ENCODE peak calls at places on chromosome 9, in nine cellular contexts. One of them, this sample, is unnamed.

GRCh38 chr9:5846501-5846921 is 13.6 kb upstream of the ERMP1 start:
- DNase-seq in lung: no peak
- DNase-seq in gastrocnemius medialis: no peak
- DNase-seq in ascending aorta: no peak
- DNase-seq in cardiac fibroblast: peak; percentile 72
- DNase-seq in IMR-90: peak; percentile 28
- DNase-seq in K562: no peak
- DNase-seq in right atrium auricular region: no peak
- DNase-seq in tibial artery: no peak
- DNase-seq in this sample: no peak

GRCh38 chr9:128550770-128551651 is 1.4 kb upstream of the SPTAN1 start:
- DNase-seq in lung: no peak
- DNase-seq in gastrocnemius medialis: no peak
- DNase-seq in ascending aorta: peak; percentile 69
- DNase-seq in cardiac fibroblast: peak; percentile 63
- DNase-seq in IMR-90: peak; percentile 24
- DNase-seq in K562: no peak
- DNase-seq in right atrium auricular region: peak; percentile 64
- DNase-seq in tibial artery: peak; percentile 73
- DNase-seq in this sample: no peak

GRCh38 chr9:87497604-87498045 is at the start of gene DAPK1:
- DNase-seq in lung: peak; percentile 69
- DNase-seq in gastrocnemius medialis: peak; percentile 12
- DNase-seq in ascending aorta: no peak
- DNase-seq in cardiac fibroblast: peak; percentile 33
- DNase-seq in IMR-90: no peak
- DNase-seq in K562: peak; percentile 77
- DNase-seq in right atrium auricular region: no peak
- DNase-seq in tibial artery: peak; percentile 73
- DNase-seq in this sample: no peak

GRCh38 chr9:127815512-127816361 is 13.1 kb downstream of the FPGS start:
- DNase-seq in lung: no peak
- DNase-seq in gastrocnemius medialis: no peak
- DNase-seq in ascending aorta: no peak
- DNase-seq in cardiac fibroblast: no peak
- DNase-seq in IMR-90: no peak
- DNase-seq in K562: no peak
- DNase-seq in right atrium auricular region: no peak
- DNase-seq in tibial artery: no peak
- DNase-seq in this sample: no peak

GRCh38 chr9:135365013-135365768 is 114.4 kb upstream of the PPP1R26 start:
- DNase-seq in lung: no peak
- DNase-seq in gastrocnemius medialis: no peak
- DNase-seq in ascending aorta: no peak
- DNase-seq in cardiac fibroblast: no peak
- DNase-seq in IMR-90: no peak
- DNase-seq in K562: no peak
- DNase-seq in right atrium auricular region: no peak
- DNase-seq in tibial artery: no peak
- DNase-seq in this sample: no peak

GRCh38 chr9:121344062-121344696 is 25.9 kb downstream of the STOM start:
- DNase-seq in lung: no peak
- DNase-seq in gastrocnemius medialis: no peak
- DNase-seq in ascending aorta: no peak
- DNase-seq in cardiac fibroblast: no peak
- DNase-seq in IMR-90: no peak
- DNase-seq in K562: no peak
- DNase-seq in right atrium auricular region: no peak
- DNase-seq in tibial artery: no peak
- DNase-seq in this sample: no peak

GRCh38 chr9:101995231-101995630 is 256.8 kb upstream of the GRIN3A start:
- DNase-seq in lung: no peak
- DNase-seq in gastrocnemius medialis: no peak
- DNase-seq in ascending aorta: no peak
- DNase-seq in cardiac fibroblast: peak; percentile 82
- DNase-seq in IMR-90: no peak
- DNase-seq in K562: no peak
- DNase-seq in right atrium auricular region: no peak
- DNase-seq in tibial artery: no peak
- DNase-seq in this sample: no peak

GRCh38 chr9:87278971-87279731 is 218.5 kb upstream of the DAPK1 start:
- DNase-seq in lung: no peak
- DNase-seq in gastrocnemius medialis: no peak
- DNase-seq in ascending aorta: no peak
- DNase-seq in cardiac fibroblast: peak; percentile 41
- DNase-seq in IMR-90: peak; percentile 37
- DNase-seq in K562: no peak
- DNase-seq in right atrium auricular region: no peak
- DNase-seq in tibial artery: no peak
- DNase-seq in this sample: no peak

GRCh38 chr9:97990259-97990658 is 7.1 kb downstream of the ANP32B start:
- DNase-seq in lung: no peak
- DNase-seq in gastrocnemius medialis: no peak
- DNase-seq in ascending aorta: no peak
- DNase-seq in cardiac fibroblast: peak; percentile 73
- DNase-seq in IMR-90: peak; percentile 82
- DNase-seq in K562: no peak
- DNase-seq in right atrium auricular region: no peak
- DNase-seq in tibial artery: no peak
- DNase-seq in this sample: peak; percentile 21
- TF ChIP-seq CTCF in lung: no peak
- TF ChIP-seq CTCF in gastrocnemius medialis: no peak
- TF ChIP-seq CTCF in ascending aorta: no peak
- TF ChIP-seq CTCF in cardiac fibroblast: peak; percentile 13
- TF ChIP-seq CTCF in IMR-90: peak; percentile 42
- TF ChIP-seq CTCF in K562: peak; percentile 25
- TF ChIP-seq CTCF in right atrium auricular region: no peak
- TF ChIP-seq CTCF in tibial artery: no peak
- TF ChIP-seq CTCF in this sample: peak; percentile 39

GRCh38 chr9:37027582-37028424 is 6.3 kb downstream of the PAX5 start:
- DNase-seq in lung: peak; percentile 82
- DNase-seq in gastrocnemius medialis: peak; percentile 55
- DNase-seq in ascending aorta: peak; percentile 83
- DNase-seq in cardiac fibroblast: peak; percentile 86
- DNase-seq in IMR-90: peak; percentile 81
- DNase-seq in K562: peak; percentile 98
- DNase-seq in right atrium auricular region: no peak
- DNase-seq in tibial artery: no peak
- DNase-seq in this sample: peak; percentile 13

GRCh38 chr9:37029304-37029775 is 4.7 kb downstream of the PAX5 start:
- DNase-seq in lung: no peak
- DNase-seq in gastrocnemius medialis: no peak
- DNase-seq in ascending aorta: no peak
- DNase-seq in cardiac fibroblast: no peak
- DNase-seq in IMR-90: no peak
- DNase-seq in K562: no peak
- DNase-seq in right atrium auricular region: no peak
- DNase-seq in tibial artery: no peak
- DNase-seq in this sample: no peak

GRCh38 chr9:37029776-37030590 is 4.1 kb downstream of the PAX5 start:
- DNase-seq in lung: no peak
- DNase-seq in gastrocnemius medialis: no peak
- DNase-seq in ascending aorta: no peak
- DNase-seq in cardiac fibroblast: no peak
- DNase-seq in IMR-90: no peak
- DNase-seq in K562: no peak
- DNase-seq in right atrium auricular region: no peak
- DNase-seq in tibial artery: no peak
- DNase-seq in this sample: no peak

GRCh38 chr9:37026936-37027581 is 7.0 kb downstream of the PAX5 start:
- DNase-seq in lung: no peak
- DNase-seq in gastrocnemius medialis: no peak
- DNase-seq in ascending aorta: no peak
- DNase-seq in cardiac fibroblast: no peak
- DNase-seq in IMR-90: no peak
- DNase-seq in K562: no peak
- DNase-seq in right atrium auricular region: no peak
- DNase-seq in tibial artery: no peak
- DNase-seq in this sample: no peak

DNA sequence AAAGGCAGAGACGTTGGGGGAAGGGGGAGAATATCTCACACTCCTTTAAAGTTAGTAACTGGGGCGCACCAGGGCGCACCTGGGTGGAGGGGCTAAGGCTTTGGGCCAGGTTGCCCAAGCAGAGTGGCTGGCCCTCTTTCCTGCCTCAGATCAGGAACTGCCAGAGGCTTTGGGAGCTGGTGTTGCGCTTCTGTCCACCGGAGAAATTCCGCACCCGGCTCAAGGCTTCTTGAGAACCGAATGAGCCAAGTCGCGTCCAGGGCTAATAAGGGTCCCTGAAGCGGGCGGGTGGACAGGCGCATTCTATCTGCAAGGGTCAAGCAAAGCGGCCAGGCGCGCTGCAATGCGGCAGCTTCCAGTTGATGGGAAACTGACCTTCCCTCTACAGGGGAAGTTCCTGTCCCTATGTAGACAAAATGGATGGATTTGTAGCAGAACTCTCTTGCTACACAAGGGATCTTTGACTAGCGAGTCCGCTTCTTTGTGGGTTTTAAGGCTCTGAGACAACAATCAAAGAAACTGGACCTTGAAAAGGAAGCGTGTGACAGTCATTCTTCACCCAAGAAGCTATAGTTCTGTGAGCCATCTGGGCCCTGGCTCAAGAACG is 5.5 kb downstream of the PAX5 start:
- DNase-seq in lung: no peak
- DNase-seq in gastrocnemius medialis: no peak
- DNase-seq in ascending aorta: no peak
- DNase-seq in cardiac fibroblast: no peak
- DNase-seq in IMR-90: no peak
- DNase-seq in K562: no peak
- DNase-seq in right atrium auricular region: no peak
- DNase-seq in tibial artery: no peak
- DNase-seq in this sample: no peak
- H3K4me3 ChIP-seq in lung: no peak overlapping the region
- H3K4me3 ChIP-seq in gastrocnemius medialis: no peak overlapping the region
- H3K4me3 ChIP-seq in ascending aorta: no peak overlapping the region
- H3K4me3 ChIP-seq in cardiac fibroblast: no peak overlapping the region
- H3K4me3 ChIP-seq in IMR-90: no peak overlapping the region
- H3K4me3 ChIP-seq in K562: no peak overlapping the region
- H3K4me3 ChIP-seq in right atrium auricular region: no peak overlapping the region
- H3K4me3 ChIP-seq in tibial artery: no peak overlapping the region
- H3K4me3 ChIP-seq in this sample: no peak overlapping the region

DNA sequence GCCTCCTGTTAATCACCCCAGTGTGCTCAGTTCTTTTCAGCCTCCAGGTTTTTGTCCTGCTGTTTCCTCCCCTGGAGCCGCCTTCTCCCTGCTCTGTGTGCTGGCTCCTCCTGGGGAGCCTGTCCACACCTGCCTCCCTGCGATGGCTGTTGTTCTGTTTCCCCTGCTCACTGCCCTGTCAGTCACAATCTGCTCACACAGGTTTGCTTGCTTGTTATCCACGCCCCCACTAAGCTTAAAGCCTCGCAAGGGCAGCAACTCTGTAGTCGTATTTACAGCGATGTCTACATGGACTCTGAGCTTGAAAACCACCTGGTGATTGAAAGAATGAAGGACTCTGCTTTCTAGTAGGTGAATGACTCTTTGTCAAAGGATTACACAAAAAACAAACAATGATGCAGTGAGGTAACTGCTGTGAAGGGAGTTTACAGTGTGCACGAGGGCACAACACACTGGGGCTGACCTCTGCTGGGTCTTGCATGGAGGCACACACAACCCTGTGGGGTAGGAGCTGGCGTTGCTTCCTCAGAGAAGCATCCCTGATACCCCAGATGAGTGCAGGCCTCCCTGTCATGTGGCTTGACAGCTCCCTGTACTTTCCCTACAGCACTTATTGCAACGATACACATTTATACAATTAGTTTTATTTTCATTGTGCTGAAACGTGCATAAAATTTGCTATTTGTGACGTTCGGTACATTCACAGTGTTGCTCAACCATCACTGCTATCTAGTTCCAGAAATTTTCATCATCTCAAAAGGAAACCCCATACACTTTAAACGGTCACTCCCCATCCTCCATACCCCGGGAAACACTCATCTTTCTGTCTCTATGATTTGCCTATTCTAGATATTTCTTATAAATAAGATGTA is 39.7 kb upstream of the TEX48 start:
- DNase-seq in lung: no peak
- DNase-seq in gastrocnemius medialis: no peak
- DNase-seq in ascending aorta: no peak
- DNase-seq in cardiac fibroblast: no peak
- DNase-seq in IMR-90: peak; percentile 44
- DNase-seq in K562: no peak
- DNase-seq in right atrium auricular region: no peak
- DNase-seq in tibial artery: no peak
- DNase-seq in this sample: peak; percentile 66
- TF ChIP-seq CTCF in lung: no peak
- TF ChIP-seq CTCF in gastrocnemius medialis: no peak
- TF ChIP-seq CTCF in ascending aorta: no peak
- TF ChIP-seq CTCF in cardiac fibroblast: no peak
- TF ChIP-seq CTCF in IMR-90: no peak
- TF ChIP-seq CTCF in K562: no peak
- TF ChIP-seq CTCF in right atrium auricular region: no peak
- TF ChIP-seq CTCF in tibial artery: no peak
- TF ChIP-seq CTCF in this sample: no peak

GRCh38 chr9:105706156-105706555 is 11.8 kb downstream of the TMEM38B start:
- DNase-seq in lung: no peak
- DNase-seq in gastrocnemius medialis: no peak
- DNase-seq in ascending aorta: no peak
- DNase-seq in cardiac fibroblast: no peak
- DNase-seq in IMR-90: no peak
- DNase-seq in K562: no peak
- DNase-seq in right atrium auricular region: no peak
- DNase-seq in tibial artery: no peak
- DNase-seq in this sample: no peak

GRCh38 chr9:105710638-105711037 is 16.3 kb downstream of the TMEM38B start:
- DNase-seq in lung: no peak
- DNase-seq in gastrocnemius medialis: no peak
- DNase-seq in ascending aorta: no peak
- DNase-seq in cardiac fibroblast: no peak
- DNase-seq in IMR-90: no peak
- DNase-seq in K562: no peak
- DNase-seq in right atrium auricular region: no peak
- DNase-seq in tibial artery: no peak
- DNase-seq in this sample: no peak

GRCh38 chr9:105712297-105712696 is 18.0 kb downstream of the TMEM38B start:
- DNase-seq in lung: no peak
- DNase-seq in gastrocnemius medialis: no peak
- DNase-seq in ascending aorta: no peak
- DNase-seq in cardiac fibroblast: no peak
- DNase-seq in IMR-90: no peak
- DNase-seq in K562: no peak
- DNase-seq in right atrium auricular region: no peak
- DNase-seq in tibial artery: no peak
- DNase-seq in this sample: no peak

GRCh38 chr9:105711867-105712266 is 17.5 kb downstream of the TMEM38B start:
- DNase-seq in lung: no peak
- DNase-seq in gastrocnemius medialis: peak; percentile 74
- DNase-seq in ascending aorta: no peak
- DNase-seq in cardiac fibroblast: no peak
- DNase-seq in IMR-90: no peak
- DNase-seq in K562: no peak
- DNase-seq in right atrium auricular region: no peak
- DNase-seq in tibial artery: no peak
- DNase-seq in this sample: no peak

DNA sequence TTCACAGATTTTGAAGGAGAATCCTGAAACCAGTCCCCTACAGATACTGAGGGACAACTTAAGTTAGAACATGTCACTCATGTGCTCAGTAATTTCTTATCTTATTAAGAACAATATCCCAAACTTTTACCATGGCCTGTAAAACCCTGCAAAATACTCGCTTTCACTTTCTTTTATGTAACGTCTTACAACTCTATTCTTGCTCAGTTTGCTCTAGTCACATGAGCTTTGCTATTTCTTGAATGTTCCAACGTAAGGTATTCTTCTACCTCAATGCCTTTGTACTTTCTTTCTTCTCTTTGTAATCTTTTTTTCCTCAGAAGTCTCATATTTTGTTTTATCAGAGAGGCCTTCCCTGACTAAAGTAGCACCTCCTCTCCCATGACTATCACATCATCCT is 14.1 kb downstream of the TMEM38B start:
- DNase-seq in lung: no peak
- DNase-seq in gastrocnemius medialis: no peak
- DNase-seq in ascending aorta: no peak
- DNase-seq in cardiac fibroblast: no peak
- DNase-seq in IMR-90: no peak
- DNase-seq in K562: no peak
- DNase-seq in right atrium auricular region: no peak
- DNase-seq in tibial artery: no peak
- DNase-seq in this sample: no peak
- H3K4me3 ChIP-seq in lung: no peak overlapping the region
- H3K4me3 ChIP-seq in gastrocnemius medialis: no peak overlapping the region
- H3K4me3 ChIP-seq in ascending aorta: no peak overlapping the region
- H3K4me3 ChIP-seq in cardiac fibroblast: no peak overlapping the region
- H3K4me3 ChIP-seq in IMR-90: no peak overlapping the region
- H3K4me3 ChIP-seq in K562: no peak overlapping the region
- H3K4me3 ChIP-seq in right atrium auricular region: no peak overlapping the region
- H3K4me3 ChIP-seq in tibial artery: no peak overlapping the region
- H3K4me3 ChIP-seq in this sample: no peak overlapping the region

This sample was measured in AG09309.